ENCODE peak calls at places on chromosomes 3 and 15, in ten cellular contexts. U is HEK293T; L is hepatic stellate cell; Z is HS-27A; I is RWPE2; W is pulmonary artery endothelial cell; Q is CD4-positive, alpha-beta T cell; H is SJSA1; R is neuronal stem cell; A is GM10248. V is an unnamed sample.

GRCh38 chr15:39287322-39288195 is 293.3 kb upstream of the THBS1 start:
- DNase-seq in U (no peak), L (no peak), Z (no peak), I (peak; percentile 68), W (no peak), Q (no peak), H (peak; percentile 66), R (no peak), A (no peak), V (no peak)

GRCh38 chr3:64595253-64595694 is 92.5 kb downstream of the ADAMTS9 start:
- DNase-seq in U (no peak), L (peak; percentile 5), Z (no peak), I (no peak), W (peak; percentile 47), Q (no peak), H (peak; percentile 66), R (no peak), A (no peak), V (no peak)

GRCh38 chr15:72319985-72320671 is at the start of gene CELF6:
- DNase-seq in U (peak; percentile 88), L (peak; percentile 69), Z (peak; percentile 45), I (peak; percentile 88), W (peak; percentile 43), Q (peak; percentile 66), H (peak; percentile 62), R (peak; percentile 95), A (peak; percentile 87), V (peak; percentile 91)

GRCh38 chr15:68197661-68198437 is 7.3 kb downstream of the CALML4 start:
- DNase-seq in U (no peak), L (no peak), Z (no peak), I (no peak), W (no peak), Q (no peak), H (no peak), R (no peak), A (no peak), V (no peak)

GRCh38 chr3:98692787-98693473 is 70.2 kb upstream of the ST3GAL6 start:
- DNase-seq in U (no peak), L (no peak), Z (no peak), I (no peak), W (peak; percentile 32), Q (no peak), H (no peak), R (no peak), A (no peak), V (no peak)

GRCh38 chr3:183892610-183893214 is 8.0 kb upstream of the PARL start:
- DNase-seq in U (no peak), L (no peak), Z (no peak), I (no peak), W (no peak), Q (no peak), H (no peak), R (no peak), A (no peak), V (no peak)

GRCh38 chr3:33869977-33870376 is 71.5 kb downstream of the PDCD6IP start:
- DNase-seq in U (no peak), L (no peak), Z (no peak), I (no peak), W (no peak), Q (no peak), H (no peak), R (no peak), A (no peak), V (no peak)

GRCh38 chr3:99789322-99789721 is 28.3 kb upstream of the CMSS1 start:
- DNase-seq in U (peak; percentile 65), L (peak; percentile 28), Z (no peak), I (no peak), W (no peak), Q (no peak), H (peak; percentile 38), R (peak; percentile 5), A (peak; percentile 37), V (peak; percentile 33)

GRCh38 chr15:75646944-75647364 is 758 bp upstream of the SNX33 start:
- DNase-seq in U (peak; percentile 38), L (no peak), Z (no peak), I (no peak), W (no peak), Q (no peak), H (peak; percentile 34), R (no peak), A (no peak), V (no peak)

GRCh38 chr3:98561727-98562521 is 30.1 kb downstream of the GPR15 start:
- DNase-seq in U (no peak), L (peak; percentile 7), Z (no peak), I (no peak), W (no peak), Q (no peak), H (peak; percentile 22), R (no peak), A (no peak), V (no peak)

GRCh38 chr3:129555616-129556357 is 12.8 kb downstream of the H1-8 start:
- DNase-seq in U (no peak), L (no peak), Z (no peak), I (no peak), W (no peak), Q (no peak), H (no peak), R (no peak), A (no peak), V (no peak)

GRCh38 chr3:72593881-72594397 is 254.3 kb downstream of the SHQ1 start:
- DNase-seq in U (no peak), L (no peak), Z (no peak), I (no peak), W (no peak), Q (no peak), H (peak; percentile 26), R (no peak), A (no peak), V (no peak)